ENCODE peak calls at places on chromosomes 1 and 21, in four cellular contexts. Y is iPS DF 6.9, N is caudate nucleus, X is stomach. K is an unnamed sample.

GRCh38 chr1:29972664-29973063 is 736.3 kb downstream of the PTPRU start:
- DNase-seq in Y (no peak), N (no peak), X (no peak), K (no peak)

GRCh38 chr1:1915911-1916835 is 1.1 kb downstream of the CALML6 start:
- DNase-seq in Y (no peak), X (peak), N (no peak), K (no peak)

GRCh38 chr21:26966360-26966977 is 419 bp downstream of the ADAMTS5 start:
- DNase-seq in N (no peak), X (no peak), Y (no peak), K (no peak)

GRCh38 chr1:235397733-235398132 is 30.5 kb downstream of the TBCE start:
- DNase-seq in X (no peak), Y (no peak), N (no peak), K (no peak)

GRCh38 chr1:226736908-226737818 is 1.9 kb downstream of the ITPKB start:
- DNase-seq in N (no peak), Y (no peak), X (peak), K (no peak)

GRCh38 chr1:245867724-245868123 is 639.4 kb downstream of the SMYD3 start:
- DNase-seq in X (no peak), Y (no peak), N (no peak), K (no peak)

GRCh38 chr1:224183591-224184312 is 712 bp downstream of the DEGS1 start:
- DNase-seq in X (peak), Y (no peak), N (peak), K (peak)

GRCh38 chr1:39799770-39800470 is 11.3 kb upstream of the BMP8B start:
- DNase-seq in N (peak), X (peak), Y (no peak), K (no peak)

GRCh38 chr1:157135646-157136045 is 2.5 kb downstream of the ETV3 start:
- DNase-seq in N (no peak), X (no peak), Y (no peak), K (no peak)

GRCh38 chr21:42063578-42064521 is 7.3 kb upstream of the UMODL1 start:
- DNase-seq in N (no peak), X (peak), Y (no peak), K (no peak)

GRCh38 chr1:205783904-205784303 is 8.6 kb upstream of the RAB29 start:
- DNase-seq in X (no peak), N (no peak), Y (no peak), K (no peak)

GRCh38 chr1:171226757-171227370 is 21.4 kb upstream of the FMO1 start:
- DNase-seq in X (peak), N (no peak), Y (no peak), K (no peak)

GRCh38 chr1:115717541-115717940 is 51.0 kb downstream of the CASQ2 start:
- DNase-seq in N (no peak), X (peak), Y (peak), K (peak)

GRCh38 chr1:112698366-112699310 is 8.3 kb downstream of the RHOC start:
- DNase-seq in X (peak), N (no peak), Y (no peak), K (no peak)

GRCh38 chr1:204295666-204296065 is 64.1 kb downstream of the PLEKHA6 start:
- DNase-seq in Y (no peak), X (peak), N (no peak), K (no peak)

GRCh38 chr21:15224346-15225086 is 159.7 kb upstream of the NRIP1 start:
- DNase-seq in X (no peak), Y (no peak), N (no peak), K (no peak)

GRCh38 chr1:215599418-215599817 is 32.3 kb downstream of the KCTD3 start:
- DNase-seq in Y (no peak), X (no peak), N (no peak), K (no peak)

GRCh38 chr21:29376556-29376955 is 77.8 kb downstream of the BACH1 start:
- DNase-seq in N (no peak), Y (peak), X (peak), K (no peak)

GRCh38 chr1:86154581-86155060 is 2.0 kb downstream of the COL24A1 start:
- DNase-seq in X (no peak), Y (no peak), N (no peak), K (no peak)

GRCh38 chr1:93805027-93805426 is 74.0 kb downstream of the DNTTIP2 start:
- DNase-seq in Y (no peak), X (no peak), N (no peak), K (no peak)

GRCh38 chr21:27582946-27583270 is 616.0 kb upstream of the ADAMTS5 start:
- DNase-seq in Y (no peak), X (no peak), N (no peak), K (no peak)

GRCh38 chr1:201156819-201157218 is 2.5 kb upstream of the TMEM9 start:
- DNase-seq in X (no peak), Y (no peak), N (no peak), K (no peak)

GRCh38 chr1:214901718-214902117 is 180.8 kb upstream of the KCNK2 start:
- DNase-seq in Y (no peak), N (no peak), X (no peak), K (no peak)

GRCh38 chr1:193486671-193487229 is 300.3 kb upstream of the B3GALT2 start:
- DNase-seq in Y (no peak), X (no peak), N (no peak), K (no peak)

GRCh38 chr1:201137579-201138310 is 10.8 kb upstream of the ASCL5 start:
- DNase-seq in Y (no peak), N (no peak), X (peak), K (peak)

GRCh38 chr1:21335088-21335678 is 44.9 kb upstream of the ECE1 start:
- DNase-seq in N (no peak), Y (no peak), X (no peak), K (no peak)

GRCh38 chr1:177444997-177445746 is 274.4 kb downstream of the BRINP2 start:
- DNase-seq in X (no peak), N (no peak), Y (no peak), K (no peak)

GRCh38 chr1:18385239-18385790 is 95.4 kb upstream of the KLHDC7A start:
- DNase-seq in N (no peak), Y (no peak), X (no peak), K (no peak)

GRCh38 chr1:153403421-153404085 is 12.7 kb upstream of the S100A8 start:
- DNase-seq in X (no peak), Y (no peak), N (no peak), K (no peak)
- H3K27ac ChIP-seq in X (no peak), Y (no peak), N (no peak), K (no peak)

DNA sequence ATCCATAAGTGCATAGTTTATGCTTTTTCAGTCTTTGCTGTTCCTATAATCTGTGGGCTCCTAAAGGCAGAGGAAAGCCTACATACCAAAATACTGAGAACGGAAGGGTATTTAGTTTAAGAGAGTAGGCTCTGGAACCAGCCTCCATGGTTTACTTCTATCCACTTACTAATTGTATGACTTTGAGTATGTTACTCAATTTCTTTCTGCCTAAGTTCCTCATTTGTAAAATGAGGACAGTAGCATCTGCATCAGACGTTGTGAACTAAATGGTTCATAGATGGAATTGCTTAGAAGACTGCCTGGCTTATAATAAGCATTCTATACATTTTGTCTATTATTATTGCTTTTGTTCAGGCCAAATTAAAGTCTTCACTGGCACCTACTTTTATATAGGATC is 111.0 kb downstream of the NTNG1 start:
- DNase-seq in Y (no peak), N (no peak), X (no peak), K (no peak)
- H3K27ac ChIP-seq in Y (no peak), N (no peak), X (no peak), K (no peak)

DNA sequence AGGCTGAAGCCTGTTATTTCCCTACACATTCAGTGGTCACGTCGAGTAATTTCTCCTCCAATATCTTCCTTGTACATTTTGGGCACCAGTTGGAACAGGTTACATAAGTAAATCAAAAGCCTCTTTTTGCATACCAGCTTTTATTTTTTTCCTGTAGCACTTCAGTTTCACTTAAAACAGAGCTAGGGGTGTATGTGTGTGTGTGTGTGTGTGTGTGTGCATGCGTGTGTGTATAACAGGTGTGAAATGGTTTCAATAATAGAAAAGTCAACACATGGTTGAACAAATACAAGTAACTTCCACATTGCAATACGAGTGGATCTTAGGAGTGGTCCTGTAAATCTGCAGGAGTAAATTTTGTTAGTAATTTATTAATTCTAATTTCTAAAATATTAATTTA is 3.0 kb upstream of the MAN1A2 start:
- DNase-seq in X (no peak), Y (no peak), N (no peak), K (no peak)
- H3K27ac ChIP-seq in X (no peak), Y (no peak), N (no peak), K (peak)

GRCh38 chr1:50701706-50702317 is 258.3 kb downstream of the FAF1 start:
- DNase-seq in Y (no peak), N (no peak), X (no peak), K (no peak)
- H3K27ac ChIP-seq in Y (no peak), N (peak), X (no peak), K (no peak)

DNA sequence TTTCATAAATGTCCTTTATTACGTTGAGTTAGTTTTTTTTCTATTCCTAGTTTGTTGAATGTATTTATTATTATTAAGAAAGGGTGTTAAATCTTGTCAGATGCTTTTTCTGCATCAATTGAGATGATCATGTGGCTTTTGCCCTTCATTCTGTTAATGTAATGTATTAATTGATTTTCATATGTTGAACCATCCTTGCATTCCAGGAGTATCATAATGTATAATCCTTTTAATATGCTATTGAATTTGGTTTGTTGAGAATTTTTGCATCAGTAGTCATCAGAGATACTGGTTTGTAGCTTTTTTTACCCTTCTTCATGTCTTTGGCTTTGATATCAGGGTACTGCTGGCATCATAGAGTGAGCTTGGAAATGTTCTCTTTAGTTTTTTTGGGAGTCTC is 100.0 kb downstream of the POFUT2 start:
- DNase-seq in X (no peak), Y (no peak), N (no peak), K (no peak)
- H3K27ac ChIP-seq in X (no peak), Y (no peak), N (no peak), K (no peak)

DNA sequence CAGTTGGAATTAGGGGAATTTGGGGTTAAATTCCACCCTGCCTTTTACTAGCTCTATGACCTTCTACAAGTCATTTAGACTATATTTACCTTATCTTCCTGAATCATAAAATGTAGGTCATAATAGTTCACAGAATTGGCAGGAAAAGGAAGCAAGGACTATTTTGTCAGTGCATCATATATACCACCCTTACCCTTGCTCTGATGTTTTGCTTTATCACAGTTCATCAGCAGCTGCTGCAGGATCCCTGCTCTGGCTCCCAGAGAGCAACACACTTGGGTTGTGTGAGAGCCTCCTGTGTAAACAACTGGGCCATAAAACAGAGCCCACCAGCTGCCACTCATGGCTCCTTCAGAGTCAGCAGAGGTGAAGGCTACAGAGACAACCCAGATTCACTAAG is 631.6 kb upstream of the CAMK1G start:
- DNase-seq in Y (no peak), X (no peak), N (no peak), K (no peak)
- H3K27ac ChIP-seq in Y (no peak), X (no peak), N (no peak), K (no peak)